ENCODE peak calls at places on chromosome 7, in five cellular contexts. One of them, this sample, is unnamed.

GRCh38 chr7:96669812-96670211 is 39.8 kb downstream of the SEM1 start:
- DNase-seq in progenitor cell of endocrine pancreas: no peak
- DNase-seq in psoas muscle: no peak
- DNase-seq in hepatocyte: no peak
- DNase-seq in body of pancreas: no peak
- DNase-seq in this sample: no peak

GRCh38 chr7:155874411-155874810 is 62.1 kb upstream of the SHH start:
- DNase-seq in progenitor cell of endocrine pancreas: no peak
- DNase-seq in psoas muscle: no peak
- DNase-seq in hepatocyte: no peak
- DNase-seq in body of pancreas: no peak
- DNase-seq in this sample: no peak

GRCh38 chr7:68205826-68206225 is 1209.2 kb downstream of the TYW1 start:
- DNase-seq in progenitor cell of endocrine pancreas: no peak
- DNase-seq in psoas muscle: no peak
- DNase-seq in hepatocyte: no peak
- DNase-seq in body of pancreas: no peak
- DNase-seq in this sample: no peak

GRCh38 chr7:36129048-36129534 is 24.0 kb upstream of the EEPD1 start:
- DNase-seq in progenitor cell of endocrine pancreas: no peak
- DNase-seq in psoas muscle: peak
- DNase-seq in hepatocyte: peak
- DNase-seq in body of pancreas: peak
- DNase-seq in this sample: no peak

GRCh38 chr7:131111081-131111576 is 216.5 kb upstream of the MKLN1 start:
- DNase-seq in progenitor cell of endocrine pancreas: no peak
- DNase-seq in psoas muscle: no peak
- DNase-seq in hepatocyte: no peak
- DNase-seq in body of pancreas: no peak
- DNase-seq in this sample: no peak

GRCh38 chr7:126578338-126578737 is 674.4 kb downstream of the GRM8 start:
- DNase-seq in progenitor cell of endocrine pancreas: no peak
- DNase-seq in psoas muscle: no peak
- DNase-seq in hepatocyte: no peak
- DNase-seq in body of pancreas: no peak
- DNase-seq in this sample: no peak

GRCh38 chr7:50342616-50343114 is 38.1 kb downstream of the IKZF1 start:
- DNase-seq in progenitor cell of endocrine pancreas: no peak
- DNase-seq in psoas muscle: no peak
- DNase-seq in hepatocyte: no peak
- DNase-seq in body of pancreas: no peak
- DNase-seq in this sample: no peak

GRCh38 chr7:42843209-42843800 is 68.6 kb downstream of the C7orf25 start:
- DNase-seq in progenitor cell of endocrine pancreas: no peak
- DNase-seq in psoas muscle: no peak
- DNase-seq in hepatocyte: peak
- DNase-seq in body of pancreas: peak
- DNase-seq in this sample: peak

GRCh38 chr7:55432937-55433784 is 68.0 kb downstream of the LANCL2 start:
- DNase-seq in progenitor cell of endocrine pancreas: no peak
- DNase-seq in psoas muscle: no peak
- DNase-seq in hepatocyte: peak
- DNase-seq in body of pancreas: no peak
- DNase-seq in this sample: no peak

GRCh38 chr7:100803398-100804161 is 23.7 kb downstream of the EPHB4 start:
- DNase-seq in progenitor cell of endocrine pancreas: peak
- DNase-seq in psoas muscle: peak
- DNase-seq in hepatocyte: peak
- DNase-seq in body of pancreas: peak
- DNase-seq in this sample: no peak

GRCh38 chr7:95859434-95859833 is 87.1 kb downstream of the DYNC1I1 start:
- DNase-seq in progenitor cell of endocrine pancreas: no peak
- DNase-seq in psoas muscle: no peak
- DNase-seq in hepatocyte: peak
- DNase-seq in body of pancreas: no peak
- DNase-seq in this sample: peak

GRCh38 chr7:139452948-139453672 is 30.4 kb downstream of the KLRG2 start:
- DNase-seq in progenitor cell of endocrine pancreas: no peak
- DNase-seq in psoas muscle: no peak
- DNase-seq in hepatocyte: no peak
- DNase-seq in body of pancreas: no peak
- DNase-seq in this sample: no peak
- TF ChIP-seq CTCF in progenitor cell of endocrine pancreas: no peak
- TF ChIP-seq CTCF in psoas muscle: no peak
- TF ChIP-seq CTCF in hepatocyte: no peak
- TF ChIP-seq CTCF in body of pancreas: no peak
- TF ChIP-seq CTCF in this sample: no peak

GRCh38 chr7:73612598-73613269 is 11.6 kb downstream of the MLXIPL start:
- DNase-seq in progenitor cell of endocrine pancreas: no peak
- DNase-seq in psoas muscle: no peak
- DNase-seq in hepatocyte: peak
- DNase-seq in body of pancreas: peak
- DNase-seq in this sample: no peak
- TF ChIP-seq CTCF in progenitor cell of endocrine pancreas: peak
- TF ChIP-seq CTCF in psoas muscle: peak
- TF ChIP-seq CTCF in hepatocyte: peak
- TF ChIP-seq CTCF in body of pancreas: no peak
- TF ChIP-seq CTCF in this sample: no peak

GRCh38 chr7:139500770-139501138 is 17.3 kb upstream of the KLRG2 start:
- DNase-seq in progenitor cell of endocrine pancreas: no peak
- DNase-seq in psoas muscle: no peak
- DNase-seq in hepatocyte: no peak
- DNase-seq in body of pancreas: no peak
- DNase-seq in this sample: no peak

GRCh38 chr7:139502226-139502625 is 18.8 kb upstream of the KLRG2 start:
- DNase-seq in progenitor cell of endocrine pancreas: no peak
- DNase-seq in psoas muscle: no peak
- DNase-seq in hepatocyte: no peak
- DNase-seq in body of pancreas: no peak
- DNase-seq in this sample: no peak

GRCh38 chr7:139509535-139509934 is 13.9 kb upstream of the CLEC2L start:
- DNase-seq in progenitor cell of endocrine pancreas: no peak
- DNase-seq in psoas muscle: no peak
- DNase-seq in hepatocyte: no peak
- DNase-seq in body of pancreas: no peak
- DNase-seq in this sample: no peak

DNA sequence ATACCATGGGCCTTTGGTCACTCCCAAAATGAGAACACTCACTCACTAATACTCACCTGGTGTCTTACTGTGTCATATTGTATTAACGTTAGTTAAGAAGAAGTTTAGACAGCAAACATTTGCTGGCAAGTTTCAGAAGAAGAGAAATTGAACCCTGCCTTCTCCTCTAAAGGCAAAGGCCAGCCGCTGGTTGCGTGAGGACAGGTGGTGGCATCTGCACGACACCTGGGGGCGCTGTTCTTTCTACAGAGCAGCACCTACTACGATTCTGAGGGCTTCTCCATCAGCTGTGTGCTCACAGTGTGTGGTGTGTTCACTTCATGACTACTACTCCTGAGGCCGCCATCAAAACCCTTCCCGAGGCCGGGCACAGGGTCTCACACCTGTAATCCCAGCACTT is 17.9 kb upstream of the CLEC2L start:
- DNase-seq in progenitor cell of endocrine pancreas: no peak
- DNase-seq in psoas muscle: no peak
- DNase-seq in hepatocyte: no peak
- DNase-seq in body of pancreas: no peak
- DNase-seq in this sample: no peak
- TF ChIP-seq CTCF in progenitor cell of endocrine pancreas: peak
- TF ChIP-seq CTCF in psoas muscle: no peak
- TF ChIP-seq CTCF in hepatocyte: peak
- TF ChIP-seq CTCF in body of pancreas: no peak
- TF ChIP-seq CTCF in this sample: no peak

GRCh38 chr7:76069238-76069638 is 21.3 kb downstream of the MDH2 start:
- DNase-seq in progenitor cell of endocrine pancreas: no peak
- DNase-seq in psoas muscle: peak
- DNase-seq in hepatocyte: peak
- DNase-seq in body of pancreas: no peak
- DNase-seq in this sample: no peak
- TF ChIP-seq CTCF in progenitor cell of endocrine pancreas: no peak
- TF ChIP-seq CTCF in psoas muscle: peak
- TF ChIP-seq CTCF in hepatocyte: peak
- TF ChIP-seq CTCF in body of pancreas: no peak
- TF ChIP-seq CTCF in this sample: no peak

This sample was measured in mesothelial cell of epicardium.